ENCODE peak calls at places on chromosomes 7 and 10, in ten cellular contexts. B is fibroblast of lung; S is HCT116; X is ovary; U is kidney; O is body of pancreas; F is OCI-LY7; T is esophagus squamous epithelium; M is CD8-positive, alpha-beta T cell; G is right cardiac atrium. W is an unnamed sample.

GRCh38 chr7:156148547-156148946 is 336.3 kb upstream of the SHH start:
- DNase-seq in B (no peak), S (no peak), X (no peak), U (no peak), O (no peak), F (no peak), T (no peak), M (no peak), G (no peak), W (no peak)

GRCh38 chr7:517848-518629 is 1.6 kb downstream of the PDGFA start:
- DNase-seq in B (peak), S (no peak), X (peak), U (peak), O (peak), F (no peak), T (no peak), M (no peak), G (peak), W (no peak)

GRCh38 chr7:9242604-9243003 is 809.2 kb downstream of the NXPH1 start:
- DNase-seq in B (no peak), S (no peak), X (no peak), U (no peak), O (no peak), F (no peak), T (no peak), M (no peak), G (no peak), W (no peak)

GRCh38 chr7:143901360-143901709 is 641 bp downstream of the TCAF1 start:
- DNase-seq in B (peak), S (no peak), X (peak), U (peak), O (peak), F (no peak), T (no peak), M (no peak), G (peak), W (no peak)

GRCh38 chr10:117543245-117543998 is 876 bp downstream of the EMX2 start:
- DNase-seq in B (no peak), S (no peak), X (peak), U (peak), O (no peak), F (no peak), T (no peak), M (no peak), G (peak), W (no peak)

GRCh38 chr7:148348466-148348865 is 242.1 kb upstream of the C7orf33 start:
- DNase-seq in B (no peak), S (no peak), X (no peak), U (no peak), O (no peak), F (no peak), T (no peak), M (no peak), G (no peak), W (no peak)

GRCh38 chr10:84837877-84838276 is 509.5 kb downstream of the CCSER2 start:
- DNase-seq in B (no peak), S (no peak), X (no peak), U (no peak), O (no peak), F (no peak), T (no peak), M (no peak), G (peak), W (no peak)

GRCh38 chr7:53541467-53541866 is 506.0 kb downstream of the POM121L12 start:
- DNase-seq in B (no peak), S (no peak), X (no peak), U (no peak), O (no peak), F (no peak), T (no peak), M (no peak), G (no peak), W (no peak)

GRCh38 chr10:122468220-122468922 is 7.0 kb downstream of the HTRA1 start:
- DNase-seq in B (no peak), S (no peak), X (no peak), U (no peak), O (no peak), F (no peak), T (no peak), M (no peak), G (no peak), W (no peak)

GRCh38 chr10:71006497-71006896 is 118.1 kb upstream of the PCBD1 start:
- DNase-seq in B (no peak), S (no peak), X (no peak), U (no peak), O (no peak), F (no peak), T (no peak), M (no peak), G (no peak), W (no peak)

GRCh38 chr10:18681971-18682403 is 22.8 kb downstream of the ARL5B start:
- DNase-seq in B (peak), S (no peak), X (no peak), U (no peak), O (no peak), F (no peak), T (no peak), M (no peak), G (no peak), W (no peak)

GRCh38 chr10:95835911-95836310 is 71.9 kb upstream of the CC2D2B start:
- DNase-seq in B (no peak), S (no peak), X (no peak), U (no peak), O (no peak), F (no peak), T (no peak), M (no peak), G (no peak), W (no peak)

GRCh38 chr10:54607983-54608382 is 193.0 kb downstream of the PCDH15 start:
- DNase-seq in B (no peak), S (no peak), X (no peak), U (no peak), O (no peak), F (no peak), T (no peak), M (no peak), G (no peak), W (no peak)

GRCh38 chr7:45202618-45203017 is 45.0 kb downstream of the RAMP3 start:
- DNase-seq in B (no peak), S (no peak), X (no peak), U (no peak), O (no peak), F (no peak), T (no peak), M (no peak), G (no peak), W (no peak)

GRCh38 chr7:77460057-77460486 is 43.9 kb upstream of the GSAP start:
- DNase-seq in B (no peak), S (peak), X (no peak), U (no peak), O (no peak), F (peak), T (no peak), M (no peak), G (no peak), W (no peak)

GRCh38 chr7:43535810-43536585 is 46.9 kb upstream of the STK17A start:
- DNase-seq in B (peak), S (no peak), X (peak), U (peak), O (no peak), F (no peak), T (no peak), M (no peak), G (no peak), W (no peak)

DNA sequence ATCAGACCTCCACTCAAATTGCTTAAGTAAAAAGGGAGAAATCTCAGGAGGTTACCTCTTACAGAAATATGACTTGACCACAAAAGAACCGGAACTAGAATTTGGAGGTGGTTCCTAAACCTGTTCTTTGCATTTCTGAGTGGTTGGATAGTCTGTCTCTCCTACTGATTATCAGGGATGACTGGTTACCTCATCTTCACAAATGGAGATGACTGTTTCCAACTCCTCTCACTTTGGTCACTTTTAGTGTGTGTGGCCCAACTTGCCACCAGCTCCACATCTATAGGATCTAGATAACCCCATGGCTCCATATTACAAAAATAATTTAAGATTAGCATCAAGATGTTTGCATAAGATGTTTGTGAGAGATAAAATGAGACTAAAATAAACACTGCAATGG is 95.5 kb downstream of the CCDC71L start:
- DNase-seq in B (no peak), S (no peak), X (no peak), U (no peak), O (no peak), F (no peak), T (no peak), M (no peak), G (no peak), W (no peak)
- H3K27ac ChIP-seq in B (no peak), S (no peak), X (no peak), U (no peak), O (no peak), F (no peak), T (no peak), M (no peak), G (no peak), W (no peak)

GRCh38 chr7:150367677-150368097 is 935 bp upstream of the REPIN1 start:
- DNase-seq in B (peak), S (no peak), X (no peak), U (no peak), O (no peak), F (no peak), T (no peak), M (no peak), G (no peak), W (no peak)
- H3K4me3 ChIP-seq in B (peak), S (peak), X (peak), U (peak), O (no peak), F (peak), T (peak), M (peak), G (peak), W (peak)

GRCh38 chr10:100775346-100775745 is 30.0 kb downstream of the PAX2 start:
- DNase-seq in B (no peak), S (no peak), X (no peak), U (peak), O (no peak), F (no peak), T (no peak), M (no peak), G (no peak), W (no peak)

GRCh38 chr10:100774876-100775275 is 29.5 kb downstream of the PAX2 start:
- DNase-seq in B (no peak), S (no peak), X (no peak), U (no peak), O (no peak), F (no peak), T (no peak), M (no peak), G (no peak), W (no peak)

GRCh38 chr10:100776671-100777070 is 31.3 kb downstream of the PAX2 start:
- DNase-seq in B (no peak), S (no peak), X (no peak), U (no peak), O (no peak), F (no peak), T (no peak), M (no peak), G (no peak), W (no peak)

GRCh38 chr10:100775866-100776265 is 30.5 kb downstream of the PAX2 start:
- DNase-seq in B (no peak), S (no peak), X (no peak), U (no peak), O (no peak), F (no peak), T (no peak), M (no peak), G (no peak), W (no peak)

GRCh38 chr10:100774223-100774622 is 28.8 kb downstream of the PAX2 start:
- DNase-seq in B (no peak), S (no peak), X (no peak), U (no peak), O (no peak), F (no peak), T (no peak), M (no peak), G (no peak), W (no peak)
- H3K27ac ChIP-seq in B (no peak), S (no peak), X (no peak), U (no peak), O (no peak), F (no peak), T (no peak), M (no peak), G (no peak), W (no peak)

GRCh38 chr10:29608062-29608461 is 26.7 kb downstream of the SVIL start:
- DNase-seq in B (no peak), S (no peak), X (no peak), U (no peak), O (no peak), F (no peak), T (no peak), M (no peak), G (peak), W (no peak)
- H3K4me3 ChIP-seq in B (no peak), S (no peak), X (no peak), U (no peak), O (no peak), F (no peak), T (no peak), M (no peak), G (no peak), W (no peak)

GRCh38 chr10:99659031-99659867 is at the start of gene ENTPD7:
- DNase-seq in B (peak), S (peak), X (peak), U (peak), O (peak), F (peak), T (peak), M (peak), G (peak), W (peak)
- H3K27ac ChIP-seq in B (peak), S (peak), X (no peak), U (peak), O (peak), F (no peak), T (peak), M (peak), G (no peak), W (peak)

GRCh38 chr10:79487296-79488194 is 24.8 kb upstream of the EIF5AL1 start:
- DNase-seq in B (peak), S (peak), X (peak), U (no peak), O (peak), F (peak), T (no peak), M (no peak), G (peak), W (peak)
- H3K4me3 ChIP-seq in B (no peak), S (no peak), X (no peak), U (no peak), O (no peak), F (no peak), T (no peak), M (no peak), G (no peak), W (no peak)

GRCh38 chr7:50217961-50218360 is 86.6 kb upstream of the IKZF1 start:
- DNase-seq in B (no peak), S (no peak), X (no peak), U (no peak), O (no peak), F (no peak), T (no peak), M (no peak), G (no peak), W (no peak)

GRCh38 chr7:50221028-50221427 is 83.5 kb upstream of the IKZF1 start:
- DNase-seq in B (no peak), S (no peak), X (no peak), U (no peak), O (no peak), F (no peak), T (no peak), M (no peak), G (no peak), W (no peak)

GRCh38 chr7:50214771-50215170 is 89.7 kb upstream of the IKZF1 start:
- DNase-seq in B (no peak), S (no peak), X (no peak), U (no peak), O (no peak), F (no peak), T (no peak), M (no peak), G (no peak), W (no peak)

GRCh38 chr7:50216626-50217025 is 87.9 kb upstream of the IKZF1 start:
- DNase-seq in B (no peak), S (no peak), X (no peak), U (no peak), O (no peak), F (no peak), T (no peak), M (no peak), G (no peak), W (no peak)

GRCh38 chr7:50220280-50220679 is 84.2 kb upstream of the IKZF1 start:
- DNase-seq in B (no peak), S (no peak), X (no peak), U (no peak), O (no peak), F (no peak), T (no peak), M (no peak), G (no peak), W (no peak)
- H3K27ac ChIP-seq in B (no peak), S (no peak), X (no peak), U (no peak), O (no peak), F (no peak), T (no peak), M (no peak), G (no peak), W (no peak)

W was measured in effector memory CD4-positive, alpha-beta T cell.